ENCODE peak calls at places on chromosomes 7 and 10, in nine cellular contexts. One of them, this sample, is unnamed. For H3K4me1 and H3K36me3, the result is how much of the 10 kb centered on the place peaks cover.

GRCh38 chr7:35697414-35698175 is 2.7 kb upstream of the HERPUD2 start:
- DNase-seq in tibial artery: no peak
- DNase-seq in Peyer's patch: no peak
- DNase-seq in mammary epithelial cell: peak
- DNase-seq in RWPE2: no peak
- DNase-seq in CD8-positive, alpha-beta memory T cell: no peak
- DNase-seq in neural progenitor cell: no peak
- DNase-seq in cardiac muscle cell: no peak
- DNase-seq in endodermal cell: no peak
- DNase-seq in this sample: no peak

GRCh38 chr7:28729276-28729675 is 228.9 kb downstream of the TRIL start:
- DNase-seq in tibial artery: no peak
- DNase-seq in Peyer's patch: no peak
- DNase-seq in mammary epithelial cell: peak
- DNase-seq in RWPE2: no peak
- DNase-seq in CD8-positive, alpha-beta memory T cell: no peak
- DNase-seq in neural progenitor cell: no peak
- DNase-seq in cardiac muscle cell: no peak
- DNase-seq in endodermal cell: no peak
- DNase-seq in this sample: no peak

GRCh38 chr7:111255576-111255975 is 164.6 kb downstream of the LRRN3 start:
- DNase-seq in tibial artery: no peak
- DNase-seq in Peyer's patch: no peak
- DNase-seq in mammary epithelial cell: peak
- DNase-seq in RWPE2: no peak
- DNase-seq in CD8-positive, alpha-beta memory T cell: no peak
- DNase-seq in neural progenitor cell: no peak
- DNase-seq in cardiac muscle cell: no peak
- DNase-seq in endodermal cell: no peak
- DNase-seq in this sample: no peak

GRCh38 chr7:17233643-17234397 is 64.6 kb upstream of the AHR start:
- DNase-seq in tibial artery: no peak
- DNase-seq in Peyer's patch: no peak
- DNase-seq in mammary epithelial cell: no peak
- DNase-seq in RWPE2: no peak
- DNase-seq in CD8-positive, alpha-beta memory T cell: no peak
- DNase-seq in neural progenitor cell: no peak
- DNase-seq in cardiac muscle cell: no peak
- DNase-seq in endodermal cell: no peak
- DNase-seq in this sample: no peak

GRCh38 chr7:151429555-151430331 is 10.2 kb downstream of the CRYGN start:
- DNase-seq in tibial artery: no peak
- DNase-seq in Peyer's patch: peak
- DNase-seq in mammary epithelial cell: no peak
- DNase-seq in RWPE2: no peak
- DNase-seq in CD8-positive, alpha-beta memory T cell: peak
- DNase-seq in neural progenitor cell: no peak
- DNase-seq in cardiac muscle cell: no peak
- DNase-seq in endodermal cell: no peak
- DNase-seq in this sample: no peak

GRCh38 chr7:40310213-40310612 is 175.4 kb downstream of the SUGCT start:
- DNase-seq in tibial artery: no peak
- DNase-seq in Peyer's patch: no peak
- DNase-seq in mammary epithelial cell: no peak
- DNase-seq in RWPE2: no peak
- DNase-seq in CD8-positive, alpha-beta memory T cell: no peak
- DNase-seq in neural progenitor cell: no peak
- DNase-seq in cardiac muscle cell: no peak
- DNase-seq in endodermal cell: no peak
- DNase-seq in this sample: no peak

GRCh38 chr10:99346247-99346646 is 17.1 kb downstream of the CNNM1 start:
- DNase-seq in tibial artery: no peak
- DNase-seq in Peyer's patch: no peak
- DNase-seq in mammary epithelial cell: peak
- DNase-seq in RWPE2: no peak
- DNase-seq in CD8-positive, alpha-beta memory T cell: no peak
- DNase-seq in neural progenitor cell: no peak
- DNase-seq in cardiac muscle cell: no peak
- DNase-seq in endodermal cell: no peak
- DNase-seq in this sample: no peak

GRCh38 chr10:46285300-46285699 is 1.5 kb upstream of the ANTXRL start:
- DNase-seq in tibial artery: no peak
- DNase-seq in Peyer's patch: peak
- DNase-seq in mammary epithelial cell: no peak
- DNase-seq in RWPE2: no peak
- DNase-seq in CD8-positive, alpha-beta memory T cell: no peak
- DNase-seq in neural progenitor cell: no peak
- DNase-seq in cardiac muscle cell: no peak
- DNase-seq in endodermal cell: peak
- DNase-seq in this sample: no peak

GRCh38 chr7:135976312-135977019 is 693 bp downstream of the MTPN start:
- DNase-seq in tibial artery: no peak
- DNase-seq in Peyer's patch: peak
- DNase-seq in mammary epithelial cell: peak
- DNase-seq in RWPE2: no peak
- DNase-seq in CD8-positive, alpha-beta memory T cell: peak
- DNase-seq in neural progenitor cell: no peak
- DNase-seq in cardiac muscle cell: no peak
- DNase-seq in endodermal cell: no peak
- DNase-seq in this sample: peak

GRCh38 chr7:12941512-12941911 is 254.1 kb downstream of the ARL4A start:
- DNase-seq in tibial artery: no peak
- DNase-seq in Peyer's patch: no peak
- DNase-seq in mammary epithelial cell: peak
- DNase-seq in RWPE2: no peak
- DNase-seq in CD8-positive, alpha-beta memory T cell: no peak
- DNase-seq in neural progenitor cell: no peak
- DNase-seq in cardiac muscle cell: no peak
- DNase-seq in endodermal cell: no peak
- DNase-seq in this sample: no peak

GRCh38 chr10:130459851-130460490 is 323.8 kb downstream of the GLRX3 start:
- DNase-seq in tibial artery: no peak
- DNase-seq in Peyer's patch: peak
- DNase-seq in mammary epithelial cell: no peak
- DNase-seq in RWPE2: no peak
- DNase-seq in CD8-positive, alpha-beta memory T cell: no peak
- DNase-seq in neural progenitor cell: no peak
- DNase-seq in cardiac muscle cell: no peak
- DNase-seq in endodermal cell: peak
- DNase-seq in this sample: no peak

GRCh38 chr7:134886353-134887057 is 99.8 kb upstream of the AGBL3 start:
- DNase-seq in tibial artery: no peak
- DNase-seq in Peyer's patch: no peak
- DNase-seq in mammary epithelial cell: peak
- DNase-seq in RWPE2: no peak
- DNase-seq in CD8-positive, alpha-beta memory T cell: no peak
- DNase-seq in neural progenitor cell: no peak
- DNase-seq in cardiac muscle cell: peak
- DNase-seq in endodermal cell: no peak
- DNase-seq in this sample: no peak
- H3K4me1 ChIP-seq in tibial artery: half or more
- H3K4me1 ChIP-seq in Peyer's patch: under half
- H3K4me1 ChIP-seq in mammary epithelial cell: under half
- H3K4me1 ChIP-seq in RWPE2: under half
- H3K4me1 ChIP-seq in CD8-positive, alpha-beta memory T cell: under half
- H3K4me1 ChIP-seq in neural progenitor cell: under half
- H3K4me1 ChIP-seq in cardiac muscle cell: under half
- H3K4me1 ChIP-seq in endodermal cell: under half
- H3K4me1 ChIP-seq in this sample: under half

GRCh38 chr10:24239289-24239688 is 30.4 kb downstream of the KIAA1217 start:
- DNase-seq in tibial artery: no peak
- DNase-seq in Peyer's patch: no peak
- DNase-seq in mammary epithelial cell: no peak
- DNase-seq in RWPE2: no peak
- DNase-seq in CD8-positive, alpha-beta memory T cell: no peak
- DNase-seq in neural progenitor cell: no peak
- DNase-seq in cardiac muscle cell: no peak
- DNase-seq in endodermal cell: no peak
- DNase-seq in this sample: no peak
- H3K4me3 ChIP-seq in tibial artery: no peak
- H3K4me3 ChIP-seq in Peyer's patch: no peak
- H3K4me3 ChIP-seq in mammary epithelial cell: peak
- H3K4me3 ChIP-seq in RWPE2: peak
- H3K4me3 ChIP-seq in CD8-positive, alpha-beta memory T cell: no peak
- H3K4me3 ChIP-seq in neural progenitor cell: no peak
- H3K4me3 ChIP-seq in cardiac muscle cell: no peak
- H3K4me3 ChIP-seq in endodermal cell: peak
- H3K4me3 ChIP-seq in this sample: no peak

DNA sequence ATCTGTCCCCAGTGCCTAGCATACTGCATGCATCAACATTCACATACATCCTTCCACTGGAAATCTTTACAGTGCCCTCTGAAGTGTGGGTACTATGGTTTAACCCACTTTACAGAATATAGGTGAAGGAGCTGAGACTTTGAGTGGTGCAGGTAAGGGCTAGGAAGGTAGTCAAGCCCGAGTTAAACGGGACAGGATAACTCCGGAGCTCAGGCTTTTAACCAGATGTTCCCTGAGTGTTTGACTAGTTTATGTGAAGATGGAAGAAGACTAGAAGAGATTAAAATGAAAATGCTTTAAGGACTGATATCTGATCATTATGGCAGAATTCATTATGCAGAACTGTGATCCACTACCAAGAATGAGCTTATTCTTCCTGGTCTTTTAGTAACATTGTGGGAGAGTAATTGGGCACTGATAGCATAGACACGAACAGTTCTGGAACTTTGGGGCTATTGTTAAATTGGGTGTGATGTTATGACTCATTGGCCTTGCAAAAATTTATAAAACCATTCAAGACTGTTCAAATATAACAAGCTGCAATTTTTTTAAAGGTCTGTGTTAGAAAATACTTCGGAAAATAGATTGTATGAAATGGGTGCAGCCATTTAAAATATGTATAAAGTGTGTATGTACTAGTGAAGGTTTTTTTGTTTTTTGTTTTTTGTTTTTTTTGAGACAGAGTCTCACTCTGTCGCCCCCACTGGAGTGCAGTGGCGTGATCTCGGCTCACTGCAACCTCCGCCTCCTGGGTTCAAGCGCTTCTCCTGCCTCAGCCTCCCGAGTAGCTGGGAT is 4.4 kb downstream of the CUL1 start:
- DNase-seq in tibial artery: no peak
- DNase-seq in Peyer's patch: no peak
- DNase-seq in mammary epithelial cell: no peak
- DNase-seq in RWPE2: no peak
- DNase-seq in CD8-positive, alpha-beta memory T cell: no peak
- DNase-seq in neural progenitor cell: no peak
- DNase-seq in cardiac muscle cell: no peak
- DNase-seq in endodermal cell: no peak
- DNase-seq in this sample: no peak
- H3K36me3 ChIP-seq in tibial artery: under half
- H3K36me3 ChIP-seq in Peyer's patch: under half
- H3K36me3 ChIP-seq in mammary epithelial cell: under half
- H3K36me3 ChIP-seq in RWPE2: under half
- H3K36me3 ChIP-seq in CD8-positive, alpha-beta memory T cell: under half
- H3K36me3 ChIP-seq in neural progenitor cell: under half
- H3K36me3 ChIP-seq in cardiac muscle cell: under half
- H3K36me3 ChIP-seq in endodermal cell: under half
- H3K36me3 ChIP-seq in this sample: under half

DNA sequence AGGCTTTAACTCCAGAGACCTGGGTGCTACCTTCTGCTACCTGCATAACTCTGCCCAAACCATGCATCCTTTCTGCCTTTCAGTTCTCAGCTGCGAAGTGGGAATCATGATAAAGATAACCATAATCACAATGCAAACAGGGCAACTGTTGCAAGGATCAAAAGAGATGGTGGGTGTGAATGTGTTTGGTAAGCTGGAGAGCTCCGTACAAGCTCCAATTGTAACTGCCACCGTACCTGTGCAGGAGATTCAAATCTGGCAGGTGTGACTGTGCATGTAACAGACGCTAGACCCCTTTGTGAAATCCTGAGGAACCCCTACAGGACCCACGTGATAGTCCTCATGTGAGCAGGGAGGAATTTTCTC is 15.2 kb upstream of the FRAT2 start:
- DNase-seq in tibial artery: no peak
- DNase-seq in Peyer's patch: no peak
- DNase-seq in mammary epithelial cell: no peak
- DNase-seq in RWPE2: no peak
- DNase-seq in CD8-positive, alpha-beta memory T cell: no peak
- DNase-seq in neural progenitor cell: no peak
- DNase-seq in cardiac muscle cell: no peak
- DNase-seq in endodermal cell: no peak
- DNase-seq in this sample: no peak
- H3K4me1 ChIP-seq in tibial artery: under half
- H3K4me1 ChIP-seq in Peyer's patch: under half
- H3K4me1 ChIP-seq in mammary epithelial cell: under half
- H3K4me1 ChIP-seq in RWPE2: under half
- H3K4me1 ChIP-seq in CD8-positive, alpha-beta memory T cell: under half
- H3K4me1 ChIP-seq in neural progenitor cell: under half
- H3K4me1 ChIP-seq in cardiac muscle cell: under half
- H3K4me1 ChIP-seq in endodermal cell: under half
- H3K4me1 ChIP-seq in this sample: under half

DNA sequence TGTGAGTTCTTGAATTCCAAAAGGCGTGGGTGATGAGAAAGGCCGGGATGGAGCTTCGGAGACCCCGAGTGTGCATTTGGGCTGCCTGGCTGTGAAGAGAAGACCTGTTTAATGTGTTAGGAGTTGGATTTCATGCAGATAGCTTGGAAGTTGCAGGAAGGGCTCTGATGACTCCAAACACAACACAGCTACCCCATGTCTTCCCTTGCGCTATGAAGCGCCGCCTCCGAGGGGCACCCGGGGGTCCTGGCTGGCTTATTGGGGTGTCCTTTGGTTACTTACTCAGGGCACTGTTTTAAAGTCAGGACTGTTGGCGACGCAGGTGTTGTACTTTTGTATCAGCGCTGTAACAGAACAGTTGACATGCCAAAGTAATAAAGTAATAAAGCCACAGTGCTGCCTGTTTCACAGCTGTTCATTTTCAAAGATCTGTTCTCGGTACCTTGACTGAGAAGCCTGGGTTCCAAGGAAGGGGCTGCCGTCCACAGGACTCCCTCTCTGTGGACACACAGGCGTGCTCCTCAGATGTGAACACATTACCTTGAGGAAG is 64.0 kb downstream of the WDR37 start:
- DNase-seq in tibial artery: no peak
- DNase-seq in Peyer's patch: no peak
- DNase-seq in mammary epithelial cell: no peak
- DNase-seq in RWPE2: no peak
- DNase-seq in CD8-positive, alpha-beta memory T cell: no peak
- DNase-seq in neural progenitor cell: no peak
- DNase-seq in cardiac muscle cell: no peak
- DNase-seq in endodermal cell: no peak
- DNase-seq in this sample: no peak
- H3K4me3 ChIP-seq in tibial artery: no peak
- H3K4me3 ChIP-seq in Peyer's patch: no peak
- H3K4me3 ChIP-seq in mammary epithelial cell: no peak
- H3K4me3 ChIP-seq in RWPE2: no peak
- H3K4me3 ChIP-seq in CD8-positive, alpha-beta memory T cell: no peak
- H3K4me3 ChIP-seq in neural progenitor cell: no peak
- H3K4me3 ChIP-seq in cardiac muscle cell: no peak
- H3K4me3 ChIP-seq in endodermal cell: no peak
- H3K4me3 ChIP-seq in this sample: no peak

This sample was measured in BE2C.